ENCODE peak calls at places on chromosomes 13 and 19, in six cellular contexts. One of them, this sample, is unnamed.

GRCh38 chr13:37201081-37201480 is 95.6 kb upstream of the CSNK1A1L start:
- DNase-seq in T-helper 9 cell: no peak
- DNase-seq in aorta: no peak
- DNase-seq in stimulated activated CD8-positive, alpha-beta memory T cell treated with anti-CD3 and anti-CD28 coated beads, Interleukin-7, amount 100 ng/mL, for 48 hours: no peak
- DNase-seq in HepG2: no peak
- DNase-seq in activated naive CD8-positive, alpha-beta T cell treated with anti-CD3 and anti-CD28 coated beads, Interleukin-2, amount 50 U/mL, for 24 hours: no peak
- DNase-seq in this sample: no peak

GRCh38 chr19:45097776-45098520 is 5.0 kb downstream of the PPP1R37 start:
- DNase-seq in T-helper 9 cell: no peak
- DNase-seq in aorta: no peak
- DNase-seq in stimulated activated CD8-positive, alpha-beta memory T cell treated with anti-CD3 and anti-CD28 coated beads, Interleukin-7, amount 100 ng/mL, for 48 hours: no peak
- DNase-seq in HepG2: peak
- DNase-seq in activated naive CD8-positive, alpha-beta T cell treated with anti-CD3 and anti-CD28 coated beads, Interleukin-2, amount 50 U/mL, for 24 hours: no peak
- DNase-seq in this sample: no peak

GRCh38 chr19:4390017-4390861 is 10.1 kb downstream of the SH3GL1 start:
- DNase-seq in T-helper 9 cell: no peak
- DNase-seq in aorta: no peak
- DNase-seq in stimulated activated CD8-positive, alpha-beta memory T cell treated with anti-CD3 and anti-CD28 coated beads, Interleukin-7, amount 100 ng/mL, for 48 hours: no peak
- DNase-seq in HepG2: no peak
- DNase-seq in activated naive CD8-positive, alpha-beta T cell treated with anti-CD3 and anti-CD28 coated beads, Interleukin-2, amount 50 U/mL, for 24 hours: no peak
- DNase-seq in this sample: no peak

GRCh38 chr19:46478356-46478986 is 7.1 kb upstream of the PNMA8A start:
- DNase-seq in T-helper 9 cell: no peak
- DNase-seq in aorta: peak
- DNase-seq in stimulated activated CD8-positive, alpha-beta memory T cell treated with anti-CD3 and anti-CD28 coated beads, Interleukin-7, amount 100 ng/mL, for 48 hours: no peak
- DNase-seq in HepG2: no peak
- DNase-seq in activated naive CD8-positive, alpha-beta T cell treated with anti-CD3 and anti-CD28 coated beads, Interleukin-2, amount 50 U/mL, for 24 hours: no peak
- DNase-seq in this sample: peak

GRCh38 chr19:53772943-53773342 is 51.2 kb downstream of the NLRP12 start:
- DNase-seq in T-helper 9 cell: peak
- DNase-seq in aorta: no peak
- DNase-seq in stimulated activated CD8-positive, alpha-beta memory T cell treated with anti-CD3 and anti-CD28 coated beads, Interleukin-7, amount 100 ng/mL, for 48 hours: peak
- DNase-seq in HepG2: peak
- DNase-seq in activated naive CD8-positive, alpha-beta T cell treated with anti-CD3 and anti-CD28 coated beads, Interleukin-2, amount 50 U/mL, for 24 hours: peak
- DNase-seq in this sample: no peak

GRCh38 chr13:51241720-51242119 is 19.5 kb downstream of the FAM124A start:
- DNase-seq in T-helper 9 cell: no peak
- DNase-seq in aorta: no peak
- DNase-seq in stimulated activated CD8-positive, alpha-beta memory T cell treated with anti-CD3 and anti-CD28 coated beads, Interleukin-7, amount 100 ng/mL, for 48 hours: no peak
- DNase-seq in HepG2: no peak
- DNase-seq in activated naive CD8-positive, alpha-beta T cell treated with anti-CD3 and anti-CD28 coated beads, Interleukin-2, amount 50 U/mL, for 24 hours: no peak
- DNase-seq in this sample: no peak

GRCh38 chr13:97369269-97369893 is 64.6 kb upstream of the RAP2A start:
- DNase-seq in T-helper 9 cell: no peak
- DNase-seq in aorta: no peak
- DNase-seq in stimulated activated CD8-positive, alpha-beta memory T cell treated with anti-CD3 and anti-CD28 coated beads, Interleukin-7, amount 100 ng/mL, for 48 hours: no peak
- DNase-seq in HepG2: no peak
- DNase-seq in activated naive CD8-positive, alpha-beta T cell treated with anti-CD3 and anti-CD28 coated beads, Interleukin-2, amount 50 U/mL, for 24 hours: no peak
- DNase-seq in this sample: no peak

GRCh38 chr13:63880705-63881104 is 2465.1 kb upstream of the PCDH20 start:
- DNase-seq in T-helper 9 cell: no peak
- DNase-seq in aorta: no peak
- DNase-seq in stimulated activated CD8-positive, alpha-beta memory T cell treated with anti-CD3 and anti-CD28 coated beads, Interleukin-7, amount 100 ng/mL, for 48 hours: no peak
- DNase-seq in HepG2: no peak
- DNase-seq in activated naive CD8-positive, alpha-beta T cell treated with anti-CD3 and anti-CD28 coated beads, Interleukin-2, amount 50 U/mL, for 24 hours: no peak
- DNase-seq in this sample: no peak

GRCh38 chr19:4524808-4525562 is 6.7 kb upstream of the PLIN4 start:
- DNase-seq in T-helper 9 cell: peak
- DNase-seq in aorta: peak
- DNase-seq in stimulated activated CD8-positive, alpha-beta memory T cell treated with anti-CD3 and anti-CD28 coated beads, Interleukin-7, amount 100 ng/mL, for 48 hours: peak
- DNase-seq in HepG2: no peak
- DNase-seq in activated naive CD8-positive, alpha-beta T cell treated with anti-CD3 and anti-CD28 coated beads, Interleukin-2, amount 50 U/mL, for 24 hours: peak
- DNase-seq in this sample: no peak

GRCh38 chr13:113291997-113292862 is 4.8 kb upstream of the LAMP1 start:
- DNase-seq in T-helper 9 cell: no peak
- DNase-seq in aorta: peak
- DNase-seq in stimulated activated CD8-positive, alpha-beta memory T cell treated with anti-CD3 and anti-CD28 coated beads, Interleukin-7, amount 100 ng/mL, for 48 hours: peak
- DNase-seq in HepG2: no peak
- DNase-seq in activated naive CD8-positive, alpha-beta T cell treated with anti-CD3 and anti-CD28 coated beads, Interleukin-2, amount 50 U/mL, for 24 hours: peak
- DNase-seq in this sample: no peak

GRCh38 chr13:96809366-96810096 is 184.7 kb downstream of the OXGR1 start:
- DNase-seq in T-helper 9 cell: no peak
- DNase-seq in aorta: no peak
- DNase-seq in stimulated activated CD8-positive, alpha-beta memory T cell treated with anti-CD3 and anti-CD28 coated beads, Interleukin-7, amount 100 ng/mL, for 48 hours: no peak
- DNase-seq in HepG2: no peak
- DNase-seq in activated naive CD8-positive, alpha-beta T cell treated with anti-CD3 and anti-CD28 coated beads, Interleukin-2, amount 50 U/mL, for 24 hours: no peak
- DNase-seq in this sample: no peak

GRCh38 chr19:39448271-39448670 is 2.9 kb downstream of the SUPT5H start:
- DNase-seq in T-helper 9 cell: no peak
- DNase-seq in aorta: no peak
- DNase-seq in stimulated activated CD8-positive, alpha-beta memory T cell treated with anti-CD3 and anti-CD28 coated beads, Interleukin-7, amount 100 ng/mL, for 48 hours: no peak
- DNase-seq in HepG2: no peak
- DNase-seq in activated naive CD8-positive, alpha-beta T cell treated with anti-CD3 and anti-CD28 coated beads, Interleukin-2, amount 50 U/mL, for 24 hours: peak
- DNase-seq in this sample: no peak

GRCh38 chr13:71864981-71865857 is 1.8 kb downstream of the DACH1 start:
- DNase-seq in T-helper 9 cell: no peak
- DNase-seq in aorta: peak
- DNase-seq in stimulated activated CD8-positive, alpha-beta memory T cell treated with anti-CD3 and anti-CD28 coated beads, Interleukin-7, amount 100 ng/mL, for 48 hours: no peak
- DNase-seq in HepG2: no peak
- DNase-seq in activated naive CD8-positive, alpha-beta T cell treated with anti-CD3 and anti-CD28 coated beads, Interleukin-2, amount 50 U/mL, for 24 hours: peak
- DNase-seq in this sample: peak

GRCh38 chr13:83499286-83499685 is 383.0 kb downstream of the SLITRK1 start:
- DNase-seq in T-helper 9 cell: no peak
- DNase-seq in aorta: no peak
- DNase-seq in stimulated activated CD8-positive, alpha-beta memory T cell treated with anti-CD3 and anti-CD28 coated beads, Interleukin-7, amount 100 ng/mL, for 48 hours: no peak
- DNase-seq in HepG2: no peak
- DNase-seq in activated naive CD8-positive, alpha-beta T cell treated with anti-CD3 and anti-CD28 coated beads, Interleukin-2, amount 50 U/mL, for 24 hours: no peak
- DNase-seq in this sample: no peak

GRCh38 chr13:94607056-94607455 is 5.4 kb downstream of the GPR180 start:
- DNase-seq in T-helper 9 cell: no peak
- DNase-seq in aorta: no peak
- DNase-seq in stimulated activated CD8-positive, alpha-beta memory T cell treated with anti-CD3 and anti-CD28 coated beads, Interleukin-7, amount 100 ng/mL, for 48 hours: no peak
- DNase-seq in HepG2: no peak
- DNase-seq in activated naive CD8-positive, alpha-beta T cell treated with anti-CD3 and anti-CD28 coated beads, Interleukin-2, amount 50 U/mL, for 24 hours: no peak
- DNase-seq in this sample: no peak

GRCh38 chr13:99426426-99426825 is 74.8 kb upstream of the TM9SF2 start:
- DNase-seq in T-helper 9 cell: no peak
- DNase-seq in aorta: no peak
- DNase-seq in stimulated activated CD8-positive, alpha-beta memory T cell treated with anti-CD3 and anti-CD28 coated beads, Interleukin-7, amount 100 ng/mL, for 48 hours: no peak
- DNase-seq in HepG2: no peak
- DNase-seq in activated naive CD8-positive, alpha-beta T cell treated with anti-CD3 and anti-CD28 coated beads, Interleukin-2, amount 50 U/mL, for 24 hours: peak
- DNase-seq in this sample: no peak

GRCh38 chr13:60398949-60399589 is 2.0 kb downstream of the TDRD3 start:
- DNase-seq in T-helper 9 cell: no peak
- DNase-seq in aorta: no peak
- DNase-seq in stimulated activated CD8-positive, alpha-beta memory T cell treated with anti-CD3 and anti-CD28 coated beads, Interleukin-7, amount 100 ng/mL, for 48 hours: no peak
- DNase-seq in HepG2: no peak
- DNase-seq in activated naive CD8-positive, alpha-beta T cell treated with anti-CD3 and anti-CD28 coated beads, Interleukin-2, amount 50 U/mL, for 24 hours: no peak
- DNase-seq in this sample: no peak

This sample was measured in caudate nucleus.